ENCODE peak calls at places on chromosomes 2 and 18, in four cellular contexts. S is sigmoid colon, I is hepatocyte, F is cardiac muscle cell. C is an unnamed sample. For H3K9me3 and H3K27me3, the result is how much of the 10 kb centered on the place peaks cover.

GRCh38 chr18:64017870-64018269 is 48.0 kb downstream of the SERPINB8 start:
- DNase-seq in S (no peak), I (peak), F (peak), C (peak)

GRCh38 chr2:118224144-118224887 is 136.0 kb downstream of the INSIG2 start:
- DNase-seq in S (no peak), I (peak), F (peak), C (peak)

GRCh38 chr2:188784269-188784762 is 189.9 kb upstream of the COL3A1 start:
- DNase-seq in S (no peak), I (peak), F (no peak), C (no peak)

GRCh38 chr2:40282428-40282827 is 169.5 kb downstream of the SLC8A1 start:
- DNase-seq in S (no peak), I (no peak), F (peak), C (no peak)

GRCh38 chr2:224062481-224063307 is 23.6 kb upstream of the SERPINE2 start:
- DNase-seq in S (no peak), I (no peak), F (no peak), C (no peak)

GRCh38 chr2:86319700-86320369 is 17.6 kb downstream of the REEP1 start:
- DNase-seq in S (no peak), I (peak), F (no peak), C (peak)

GRCh38 chr18:73677458-73677857 is 470.2 kb downstream of the FBXO15 start:
- DNase-seq in S (no peak), I (no peak), F (peak), C (no peak)

GRCh38 chr2:236054661-236055060 is 113.5 kb downstream of the GBX2 start:
- DNase-seq in S (no peak), I (no peak), F (no peak), C (no peak)

GRCh38 chr18:12911025-12911927 is 27.2 kb upstream of the PTPN2 start:
- DNase-seq in S (no peak), I (peak), F (peak), C (no peak)

GRCh38 chr2:100865819-100866462 is 46.0 kb downstream of the NPAS2 start:
- DNase-seq in S (no peak), I (peak), F (peak), C (no peak)

GRCh38 chr2:23427976-23428375 is 43.0 kb downstream of the KLHL29 start:
- DNase-seq in S (no peak), I (no peak), F (no peak), C (no peak)

GRCh38 chr2:78940998-78941397 is 84.5 kb upstream of the REG3G start:
- DNase-seq in S (no peak), I (no peak), F (peak), C (no peak)

GRCh38 chr18:40293311-40293710 is 1661.7 kb upstream of the PIK3C3 start:
- DNase-seq in S (no peak), I (no peak), F (peak), C (peak)

GRCh38 chr2:200944467-200945394 is 18.7 kb downstream of the ORC2 start:
- DNase-seq in S (no peak), I (peak), F (peak), C (no peak)

GRCh38 chr18:475202-475624 is 25.3 kb downstream of the COLEC12 start:
- DNase-seq in S (peak), I (no peak), F (peak), C (no peak)

GRCh38 chr2:99481941-99482340 is 7.9 kb downstream of the REV1 start:
- DNase-seq in S (no peak), I (peak), F (peak), C (peak)

GRCh38 chr2:75403991-75404428 is 156.7 kb downstream of the EVA1A start:
- DNase-seq in S (no peak), I (peak), F (peak), C (peak)

GRCh38 chr2:233271693-233272092 is 20.2 kb downstream of the ATG16L1 start:
- DNase-seq in S (no peak), I (no peak), F (no peak), C (no peak)

GRCh38 chr2:233270951-233271350 is 19.5 kb downstream of the ATG16L1 start:
- DNase-seq in S (no peak), I (no peak), F (no peak), C (no peak)

GRCh38 chr2:233267516-233268245 is 16.2 kb downstream of the ATG16L1 start:
- DNase-seq in S (no peak), I (no peak), F (no peak), C (no peak)

GRCh38 chr2:233273120-233273519 is 21.6 kb downstream of the ATG16L1 start:
- DNase-seq in S (no peak), I (no peak), F (no peak), C (no peak)

DNA sequence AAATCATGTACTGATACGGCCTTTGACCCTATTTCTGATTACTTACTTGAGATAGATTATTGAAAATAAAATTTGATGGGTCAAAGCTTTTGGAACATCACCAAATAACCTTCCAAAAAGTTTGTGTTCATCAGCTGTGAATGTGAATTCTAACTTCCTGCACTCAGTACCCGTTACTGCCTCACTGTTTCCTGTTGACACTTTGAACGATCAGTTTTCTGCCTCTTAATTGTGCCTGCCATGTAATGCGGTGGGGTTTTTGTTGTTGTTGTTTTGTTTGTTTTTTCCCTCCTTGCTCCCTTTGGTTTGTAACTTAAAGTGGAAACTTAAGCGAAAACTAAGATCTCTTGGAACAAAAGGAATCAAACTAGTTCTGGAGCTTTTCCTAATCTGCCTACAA is 18.9 kb downstream of the ATG16L1 start:
- DNase-seq in S (no peak), I (no peak), F (no peak), C (no peak)
- H3K4me3 ChIP-seq in S (no peak), I (no peak), F (no peak), C (no peak)

GRCh38 chr18:28365406-28365805 is 188.5 kb upstream of the CDH2 start:
- DNase-seq in S (no peak), I (peak), F (peak), C (no peak)

GRCh38 chr18:28366667-28367066 is 189.7 kb upstream of the CDH2 start:
- DNase-seq in S (no peak), I (no peak), F (no peak), C (no peak)
- H3K9me3 ChIP-seq in S (under half), I (under half), F (under half), C (under half)

GRCh38 chr2:161417428-161418274 is 1.6 kb downstream of the TBR1 start:
- DNase-seq in S (no peak), I (no peak), F (no peak), C (no peak)
- H3K27me3 ChIP-seq in S (under half), I (half or more), F (half or more), C (under half)

GRCh38 chr2:141814150-141814549 is 316.7 kb downstream of the LRP1B start:
- DNase-seq in S (no peak), I (no peak), F (no peak), C (no peak)
- H3K4me3 ChIP-seq in S (no peak), I (no peak), F (no peak), C (no peak)

C was measured in HAP-1.